ENCODE peak calls at places on chromosomes 7 and 10, in eight cellular contexts. J is fibroblast of lung, E is hypothalamus, U is NB4, P is occipital lobe, F is trophoblast cell, D is T-helper 9 cell, I is AG09319. Z is an unnamed sample.
A peak's percentile ranks its signal among the peaks of the same experiment; 100 is the strongest.

GRCh38 chr7:157690833-157691382 is 354.1 kb downstream of the DNAJB6 start:
- DNase-seq in J (peak; percentile 95), E (peak; percentile 77), U (peak; percentile 91), P (peak; percentile 47), F (no peak), D (no peak), I (peak; percentile 5), Z (no peak)

GRCh38 chr7:98913612-98914011 is 35.3 kb downstream of the TRRAP start:
- DNase-seq in J (peak; percentile 20), E (no peak), U (no peak), P (no peak), F (no peak), D (no peak), I (no peak), Z (no peak)

GRCh38 chr7:58086871-58087535 is 637.0 kb downstream of the ZNF716 start:
- DNase-seq in J (no peak), E (no peak), U (no peak), P (no peak), F (no peak), D (no peak), I (no peak), Z (no peak)

GRCh38 chr10:96568402-96568801 is 18.4 kb downstream of the TM9SF3 start:
- DNase-seq in J (no peak), E (no peak), U (no peak), P (no peak), F (no peak), D (no peak), I (no peak), Z (no peak)

GRCh38 chr10:108673756-108674155 is 1249.6 kb downstream of the XPNPEP1 start:
- DNase-seq in J (peak; percentile 6), E (no peak), U (no peak), P (no peak), F (no peak), D (no peak), I (no peak), Z (no peak)

GRCh38 chr7:98227939-98228338 is 16.7 kb downstream of the BHLHA15 start:
- DNase-seq in J (no peak), E (no peak), U (no peak), P (no peak), F (no peak), D (no peak), I (no peak), Z (no peak)

GRCh38 chr10:44398271-44398670 is 13.4 kb upstream of the CXCL12 start:
- DNase-seq in J (no peak), E (no peak), U (no peak), P (no peak), F (no peak), D (no peak), I (no peak), Z (no peak)

GRCh38 chr10:42830237-42830636 is 47.6 kb downstream of the BMS1 start:
- DNase-seq in J (no peak), E (no peak), U (no peak), P (no peak), F (no peak), D (no peak), I (no peak), Z (no peak)

GRCh38 chr10:80260295-80261243 is 28.9 kb downstream of the MAT1A start:
- DNase-seq in J (no peak), E (no peak), U (peak; percentile 44), P (no peak), F (peak; percentile 67), D (peak; percentile 12), I (no peak), Z (no peak)

GRCh38 chr7:87886875-87887274 is 10.6 kb downstream of the DBF4 start:
- DNase-seq in J (peak; percentile 33), E (no peak), U (peak; percentile 52), P (no peak), F (peak; percentile 81), D (no peak), I (peak; percentile 20), Z (peak; percentile 12)

GRCh38 chr10:52486840-52487611 is 172.9 kb downstream of the DKK1 start:
- DNase-seq in J (peak; percentile 93), E (no peak), U (no peak), P (no peak), F (peak; percentile 80), D (no peak), I (peak; percentile 52), Z (no peak)

GRCh38 chr7:105853931-105854419 is 22.4 kb downstream of the ATXN7L1 start:
- DNase-seq in J (no peak), E (no peak), U (peak; percentile 61), P (no peak), F (no peak), D (no peak), I (no peak), Z (no peak)

GRCh38 chr10:60990663-60991062 is 46.7 kb upstream of the RHOBTB1 start:
- DNase-seq in J (no peak), E (no peak), U (no peak), P (no peak), F (no peak), D (no peak), I (no peak), Z (no peak)

GRCh38 chr7:23266918-23267317 is 20.3 kb downstream of the GPNMB start:
- DNase-seq in J (no peak), E (no peak), U (no peak), P (no peak), F (no peak), D (no peak), I (no peak), Z (no peak)

GRCh38 chr7:159028456-159029401 is 115.9 kb downstream of the VIPR2 start:
- DNase-seq in J (no peak), E (no peak), U (no peak), P (no peak), F (no peak), D (no peak), I (no peak), Z (no peak)

GRCh38 chr10:100186253-100186780 is 488 bp upstream of the ERLIN1 start:
- DNase-seq in J (peak; percentile 51), E (no peak), U (peak; percentile 83), P (peak; percentile 31), F (peak; percentile 44), D (no peak), I (no peak), Z (no peak)

GRCh38 chr7:68707146-68707545 is 891.1 kb upstream of the AUTS2 start:
- DNase-seq in J (peak; percentile 34), E (no peak), U (no peak), P (no peak), F (no peak), D (no peak), I (no peak), Z (no peak)

GRCh38 chr10:111037868-111038267 is 39.0 kb upstream of the ADRA2A start:
- DNase-seq in J (no peak), E (no peak), U (peak; percentile 30), P (no peak), F (peak; percentile 5), D (no peak), I (no peak), Z (no peak)

GRCh38 chr7:67821116-67821515 is 824.5 kb downstream of the TYW1 start:
- DNase-seq in J (peak; percentile 6), E (no peak), U (no peak), P (peak; percentile 50), F (no peak), D (no peak), I (no peak), Z (no peak)

GRCh38 chr7:78279035-78279434 is 480.5 kb downstream of the PHTF2 start:
- DNase-seq in J (peak; percentile 86), E (no peak), U (no peak), P (no peak), F (no peak), D (no peak), I (peak; percentile 18), Z (no peak)

GRCh38 chr7:88835147-88835728 is 39.7 kb upstream of the TEX47 start:
- DNase-seq in J (peak; percentile 2), E (no peak), U (peak; percentile 70), P (no peak), F (peak; percentile 45), D (no peak), I (no peak), Z (no peak)

GRCh38 chr10:98433371-98433770 is 13.4 kb downstream of the HPS1 start:
- DNase-seq in J (no peak), E (no peak), U (no peak), P (no peak), F (peak; percentile 71), D (no peak), I (no peak), Z (no peak)

GRCh38 chr10:72164617-72165016 is 51.2 kb upstream of the ANAPC16 start:
- DNase-seq in J (peak; percentile 31), E (no peak), U (peak; percentile 53), P (no peak), F (no peak), D (no peak), I (no peak), Z (no peak)

GRCh38 chr7:92588561-92588960 is 1.6 kb downstream of the FAM133B start:
- DNase-seq in J (no peak), E (no peak), U (peak; percentile 96), P (no peak), F (no peak), D (no peak), I (no peak), Z (no peak)

GRCh38 chr7:42522227-42522991 is 285.4 kb upstream of the GLI3 start:
- DNase-seq in J (peak; percentile 14), E (no peak), U (peak; percentile 18), P (no peak), F (peak; percentile 44), D (no peak), I (no peak), Z (no peak)

GRCh38 chr10:123554656-123555055 is 111.5 kb upstream of the GPR26 start:
- DNase-seq in J (no peak), E (no peak), U (no peak), P (no peak), F (no peak), D (no peak), I (no peak), Z (no peak)

GRCh38 chr7:127770870-127771269 is 118.9 kb downstream of the SND1 start:
- DNase-seq in J (peak; percentile 86), E (no peak), U (no peak), P (no peak), F (peak; percentile 20), D (no peak), I (no peak), Z (no peak)